ENCODE peak calls at places on chromosome 1, in five cellular contexts. One of them, this sample, is unnamed.

GRCh38 chr1:31869473-31869872 is 53.7 kb upstream of the SPOCD1 start:
- DNase-seq in fibroblast of lung: no peak
- DNase-seq in WTC11: no peak
- DNase-seq in HCT116: no peak
- DNase-seq in B cell: no peak
- DNase-seq in this sample: no peak

GRCh38 chr1:115183158-115183557 is 93.9 kb upstream of the TSPAN2 start:
- DNase-seq in B cell: no peak
- DNase-seq in HCT116: no peak
- DNase-seq in fibroblast of lung: no peak
- DNase-seq in WTC11: peak
- DNase-seq in this sample: no peak

GRCh38 chr1:171226757-171227370 is 21.4 kb upstream of the FMO1 start:
- DNase-seq in WTC11: peak
- DNase-seq in B cell: peak
- DNase-seq in fibroblast of lung: peak
- DNase-seq in HCT116: peak
- DNase-seq in this sample: peak

GRCh38 chr1:22018583-22019559 is 17.4 kb downstream of the CELA3A start:
- DNase-seq in fibroblast of lung: peak
- DNase-seq in B cell: peak
- DNase-seq in HCT116: no peak
- DNase-seq in WTC11: no peak
- DNase-seq in this sample: no peak

GRCh38 chr1:232383455-232384074 is 246.4 kb downstream of the SIPA1L2 start:
- DNase-seq in B cell: no peak
- DNase-seq in HCT116: peak
- DNase-seq in WTC11: no peak
- DNase-seq in fibroblast of lung: peak
- DNase-seq in this sample: no peak

GRCh38 chr1:213852107-213852506 is 135.7 kb upstream of the PROX1 start:
- DNase-seq in WTC11: no peak
- DNase-seq in HCT116: no peak
- DNase-seq in B cell: no peak
- DNase-seq in fibroblast of lung: no peak
- DNase-seq in this sample: no peak

GRCh38 chr1:19759740-19760089 is 40.0 kb downstream of the TMCO4 start:
- DNase-seq in fibroblast of lung: no peak
- DNase-seq in WTC11: no peak
- DNase-seq in B cell: no peak
- DNase-seq in HCT116: peak
- DNase-seq in this sample: no peak

GRCh38 chr1:213162862-213163261 is 111.8 kb downstream of the RPS6KC1 start:
- DNase-seq in B cell: no peak
- DNase-seq in WTC11: no peak
- DNase-seq in HCT116: no peak
- DNase-seq in fibroblast of lung: no peak
- DNase-seq in this sample: no peak

GRCh38 chr1:81304187-81304586 is 496.5 kb upstream of the ADGRL2 start:
- DNase-seq in B cell: no peak
- DNase-seq in fibroblast of lung: peak
- DNase-seq in WTC11: no peak
- DNase-seq in HCT116: no peak
- DNase-seq in this sample: no peak

GRCh38 chr1:40312238-40313205 is 4.6 kb downstream of the COL9A2 start:
- DNase-seq in HCT116: no peak
- DNase-seq in WTC11: no peak
- DNase-seq in fibroblast of lung: no peak
- DNase-seq in B cell: peak
- DNase-seq in this sample: no peak

GRCh38 chr1:111895456-111895855 is 94.0 kb downstream of the KCND3 start:
- DNase-seq in B cell: no peak
- DNase-seq in fibroblast of lung: no peak
- DNase-seq in HCT116: no peak
- DNase-seq in WTC11: peak
- DNase-seq in this sample: no peak

GRCh38 chr1:236103059-236103458 is 38.2 kb upstream of the NID1 start:
- DNase-seq in B cell: no peak
- DNase-seq in HCT116: no peak
- DNase-seq in fibroblast of lung: no peak
- DNase-seq in WTC11: peak
- DNase-seq in this sample: no peak
- TF ChIP-seq CTCF in B cell: no peak
- TF ChIP-seq CTCF in HCT116: no peak
- TF ChIP-seq CTCF in fibroblast of lung: no peak
- TF ChIP-seq CTCF in WTC11: no peak
- TF ChIP-seq CTCF in this sample: no peak

DNA sequence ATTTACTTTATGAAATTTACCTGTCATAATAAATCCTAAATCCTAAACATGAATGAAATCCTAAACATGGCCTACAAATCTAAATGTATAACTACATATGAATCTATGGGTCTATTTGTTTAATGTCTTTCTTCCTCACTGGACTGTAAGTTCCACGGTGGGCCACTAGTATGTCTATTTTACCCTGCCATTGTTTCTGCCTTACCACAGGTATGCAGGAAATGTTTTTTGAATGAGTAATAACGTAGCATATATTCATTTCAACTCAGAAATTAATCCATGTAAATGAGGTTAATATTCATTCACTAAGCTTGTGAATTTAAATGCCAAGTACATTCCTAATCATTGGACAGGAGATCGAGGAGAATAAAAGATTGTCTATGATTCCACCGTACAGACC is 35.3 kb downstream of the B3GALNT2 start:
- DNase-seq in WTC11: no peak
- DNase-seq in fibroblast of lung: peak
- DNase-seq in HCT116: peak
- DNase-seq in B cell: no peak
- DNase-seq in this sample: no peak
- TF ChIP-seq CTCF in WTC11: no peak
- TF ChIP-seq CTCF in fibroblast of lung: peak
- TF ChIP-seq CTCF in HCT116: peak
- TF ChIP-seq CTCF in B cell: no peak
- TF ChIP-seq CTCF in this sample: no peak

DNA sequence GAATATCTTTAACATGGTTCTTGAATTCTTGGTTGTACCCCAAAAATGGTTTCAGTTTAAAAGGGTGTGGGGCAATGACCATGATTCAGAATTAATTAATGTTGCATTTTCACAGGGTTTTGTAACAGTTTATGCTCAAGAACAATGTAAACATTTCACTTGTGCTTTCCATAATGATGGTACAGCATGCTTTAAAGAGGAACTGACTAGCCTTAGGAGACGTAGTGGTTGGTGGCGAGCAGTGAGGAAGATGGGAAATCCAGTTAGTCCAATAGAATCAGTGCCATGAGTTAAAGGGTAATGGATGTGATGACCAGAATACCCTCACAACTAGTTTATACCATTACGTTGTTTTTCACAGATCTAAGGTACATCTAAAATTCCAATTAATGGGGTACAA is 138.0 kb downstream of the HS2ST1 start:
- DNase-seq in B cell: no peak
- DNase-seq in fibroblast of lung: no peak
- DNase-seq in WTC11: no peak
- DNase-seq in HCT116: no peak
- DNase-seq in this sample: no peak
- TF ChIP-seq CTCF in B cell: no peak
- TF ChIP-seq CTCF in fibroblast of lung: no peak
- TF ChIP-seq CTCF in WTC11: no peak
- TF ChIP-seq CTCF in HCT116: no peak
- TF ChIP-seq CTCF in this sample: no peak

GRCh38 chr1:240947438-240948224 is 335.7 kb upstream of the GREM2 start:
- DNase-seq in fibroblast of lung: no peak
- DNase-seq in WTC11: no peak
- DNase-seq in HCT116: no peak
- DNase-seq in B cell: no peak
- DNase-seq in this sample: no peak

GRCh38 chr1:240942901-240943300 is 330.9 kb upstream of the GREM2 start:
- DNase-seq in fibroblast of lung: no peak
- DNase-seq in HCT116: no peak
- DNase-seq in B cell: no peak
- DNase-seq in WTC11: no peak
- DNase-seq in this sample: no peak

GRCh38 chr1:240941706-240942370 is 329.9 kb upstream of the GREM2 start:
- DNase-seq in WTC11: no peak
- DNase-seq in B cell: no peak
- DNase-seq in fibroblast of lung: no peak
- DNase-seq in HCT116: no peak
- DNase-seq in this sample: no peak

GRCh38 chr1:240946926-240947325 is 335.0 kb upstream of the GREM2 start:
- DNase-seq in B cell: no peak
- DNase-seq in HCT116: no peak
- DNase-seq in WTC11: peak
- DNase-seq in fibroblast of lung: peak
- DNase-seq in this sample: peak
- TF ChIP-seq CTCF in B cell: no peak
- TF ChIP-seq CTCF in HCT116: no peak
- TF ChIP-seq CTCF in WTC11: peak
- TF ChIP-seq CTCF in fibroblast of lung: peak
- TF ChIP-seq CTCF in this sample: peak

GRCh38 chr1:158509471-158510161 is 37.6 kb downstream of the OR10R2 start:
- DNase-seq in B cell: no peak
- DNase-seq in HCT116: no peak
- DNase-seq in WTC11: no peak
- DNase-seq in fibroblast of lung: no peak
- DNase-seq in this sample: no peak
- TF ChIP-seq CTCF in B cell: no peak
- TF ChIP-seq CTCF in HCT116: no peak
- TF ChIP-seq CTCF in WTC11: no peak
- TF ChIP-seq CTCF in fibroblast of lung: no peak
- TF ChIP-seq CTCF in this sample: no peak

GRCh38 chr1:238690415-238690814 is 696.0 kb upstream of the CHRM3 start:
- DNase-seq in HCT116: no peak
- DNase-seq in B cell: no peak
- DNase-seq in fibroblast of lung: peak
- DNase-seq in WTC11: no peak
- DNase-seq in this sample: no peak
- TF ChIP-seq CTCF in HCT116: no peak
- TF ChIP-seq CTCF in B cell: no peak
- TF ChIP-seq CTCF in fibroblast of lung: peak
- TF ChIP-seq CTCF in WTC11: no peak
- TF ChIP-seq CTCF in this sample: no peak

GRCh38 chr1:228101994-228102790 is 933 bp downstream of the C1orf35 start:
- DNase-seq in HCT116: no peak
- DNase-seq in fibroblast of lung: no peak
- DNase-seq in WTC11: peak
- DNase-seq in B cell: peak
- DNase-seq in this sample: peak
- TF ChIP-seq CTCF in HCT116: no peak
- TF ChIP-seq CTCF in fibroblast of lung: peak
- TF ChIP-seq CTCF in WTC11: no peak
- TF ChIP-seq CTCF in B cell: peak
- TF ChIP-seq CTCF in this sample: no peak